ENCODE peak calls at places on chromosomes 1 and 21, in ten cellular contexts. B is prostate gland; A is stomach; U is GM23248; M is lower lobe of right lung; Z is cardiac muscle cell; X is neural progenitor cell; J is iPS DF 6.9; S is PC-9; N is CD8-positive, alpha-beta T cell. D is an unnamed sample.

GRCh38 chr21:38802050-38803026 is 3.4 kb upstream of the ETS2 start:
- DNase-seq in B (no peak), A (no peak), U (no peak), M (no peak), Z (no peak), X (no peak), J (no peak), S (no peak), N (no peak), D (peak; percentile 96)

GRCh38 chr1:223844962-223845809 is 561 bp downstream of the TP53BP2 start:
- DNase-seq in B (peak; percentile 33), A (peak; percentile 50), U (peak; percentile 82), M (peak; percentile 77), Z (peak; percentile 65), X (peak; percentile 76), J (no peak), S (peak; percentile 52), N (peak; percentile 58), D (peak; percentile 51)

GRCh38 chr1:151494741-151495281 is 16.4 kb upstream of the CGN start:
- DNase-seq in B (no peak), A (no peak), U (peak; percentile 68), M (no peak), Z (no peak), X (peak; percentile 68), J (no peak), S (peak; percentile 64), N (no peak), D (peak; percentile 62)

GRCh38 chr1:7408771-7409150 is 362.3 kb upstream of the VAMP3 start:
- DNase-seq in B (peak; percentile 1), A (peak; percentile 17), U (no peak), M (no peak), Z (no peak), X (no peak), J (no peak), S (no peak), N (no peak), D (no peak)

GRCh38 chr21:14833952-14834351 is 230.8 kb downstream of the NRIP1 start:
- DNase-seq in B (no peak), A (no peak), U (no peak), M (no peak), Z (no peak), X (no peak), J (no peak), S (no peak), N (no peak), D (no peak)

GRCh38 chr1:48227165-48228013 is 4.9 kb downstream of the SLC5A9 start:
- DNase-seq in B (no peak), A (no peak), U (no peak), M (no peak), Z (no peak), X (no peak), J (no peak), S (no peak), N (no peak), D (no peak)

GRCh38 chr1:54814148-54814498 is 13.0 kb upstream of the TTC22 start:
- DNase-seq in B (no peak), A (peak; percentile 22), U (no peak), M (no peak), Z (no peak), X (no peak), J (no peak), S (no peak), N (no peak), D (peak; percentile 94)

GRCh38 chr1:116826818-116827606 is 72.8 kb downstream of the CD2 start:
- DNase-seq in B (no peak), A (no peak), U (no peak), M (no peak), Z (no peak), X (no peak), J (no peak), S (peak; percentile 29), N (no peak), D (peak; percentile 92)

GRCh38 chr1:244237445-244237844 is 186.4 kb downstream of the ZBTB18 start:
- DNase-seq in B (no peak), A (no peak), U (peak; percentile 23), M (no peak), Z (no peak), X (no peak), J (no peak), S (no peak), N (no peak), D (no peak)

GRCh38 chr1:235160395-235160964 is 570 bp downstream of the RBM34 start:
- DNase-seq in B (no peak), A (no peak), U (peak; percentile 73), M (no peak), Z (peak; percentile 63), X (no peak), J (no peak), S (no peak), N (no peak), D (no peak)

GRCh38 chr1:223363856-223364684 is at the start of gene SUSD4:
- DNase-seq in B (peak; percentile 51), A (peak; percentile 82), U (peak; percentile 43), M (peak; percentile 74), Z (peak; percentile 90), X (peak; percentile 90), J (no peak), S (peak; percentile 54), N (peak; percentile 62), D (peak; percentile 48)

DNA sequence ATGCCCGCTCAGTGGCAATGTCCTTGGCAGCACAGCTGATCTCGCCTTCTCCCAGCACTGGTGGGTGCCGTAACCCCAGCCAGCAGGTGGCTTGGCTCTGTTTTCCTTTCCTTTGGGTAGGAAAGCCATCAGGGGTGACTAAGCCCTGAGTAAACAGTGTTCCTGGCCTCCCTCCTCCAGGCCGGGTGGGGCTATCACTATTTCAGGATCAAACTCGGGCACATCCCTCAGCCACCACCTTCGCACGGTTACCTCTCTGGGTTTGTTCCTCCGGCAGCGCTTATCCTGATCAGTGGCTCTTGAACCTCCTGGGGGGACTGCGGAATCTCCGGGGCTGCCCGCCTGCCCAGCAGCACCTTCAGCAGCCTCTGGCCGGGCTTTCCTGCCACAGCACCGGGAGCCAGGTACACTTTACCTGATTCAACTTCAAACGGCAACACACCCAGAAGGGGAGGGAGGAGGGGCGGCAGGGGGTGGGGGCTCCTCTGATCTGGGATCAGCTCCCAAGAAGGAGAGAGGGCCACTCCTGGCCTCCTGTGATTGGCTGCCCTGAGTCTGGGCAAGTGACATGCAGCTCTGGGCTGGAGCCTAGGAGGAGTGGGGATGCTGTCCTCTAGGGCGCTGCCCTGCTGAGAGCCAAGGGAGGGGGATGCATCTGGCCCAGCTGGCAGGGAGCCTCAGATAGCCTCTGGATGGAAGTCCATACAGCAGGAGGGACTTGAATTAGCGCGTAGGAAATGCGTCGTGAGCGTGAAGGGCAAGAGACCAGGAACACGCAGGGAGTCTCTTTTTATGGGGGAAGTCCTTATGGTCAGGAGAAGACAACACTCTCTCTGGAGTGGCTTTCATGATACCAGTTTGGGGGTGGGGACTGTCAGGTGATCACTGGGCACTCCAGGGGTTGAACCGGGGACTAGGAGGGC is at the start of gene ASCL5:
- DNase-seq in B (no peak), A (peak; percentile 79), U (peak; percentile 71), M (no peak), Z (no peak), X (peak; percentile 46), J (peak; percentile 29), S (peak; percentile 72), N (no peak), D (peak; percentile 61)
- H3K9me3 ChIP-seq in B (no peaks in the 10 kb centered on the region), A (no peaks in the 10 kb centered on the region), U (no peaks in the 10 kb centered on the region), M (no peaks in the 10 kb centered on the region), Z (no peaks in the 10 kb centered on the region), X (no peaks in the 10 kb centered on the region), J (no peaks in the 10 kb centered on the region), S (no peaks in the 10 kb centered on the region), N (no peaks in the 10 kb centered on the region), D (no peaks in the 10 kb centered on the region)

GRCh38 chr1:6148497-6149241 is 31.5 kb downstream of the CHD5 start:
- DNase-seq in B (peak; percentile 27), A (peak; percentile 57), U (peak; percentile 49), M (peak; percentile 71), Z (peak; percentile 85), X (peak; percentile 94), J (no peak), S (peak; percentile 61), N (peak; percentile 63), D (peak; percentile 49)
- H3K27ac ChIP-seq in B (no peak overlapping the region), A (no peak overlapping the region), U (no peak overlapping the region), M (no peak overlapping the region), Z (no peak overlapping the region), X (no peak overlapping the region), J (no peak overlapping the region), S (no peak overlapping the region), N (no peak overlapping the region), D (no peak overlapping the region)

DNA sequence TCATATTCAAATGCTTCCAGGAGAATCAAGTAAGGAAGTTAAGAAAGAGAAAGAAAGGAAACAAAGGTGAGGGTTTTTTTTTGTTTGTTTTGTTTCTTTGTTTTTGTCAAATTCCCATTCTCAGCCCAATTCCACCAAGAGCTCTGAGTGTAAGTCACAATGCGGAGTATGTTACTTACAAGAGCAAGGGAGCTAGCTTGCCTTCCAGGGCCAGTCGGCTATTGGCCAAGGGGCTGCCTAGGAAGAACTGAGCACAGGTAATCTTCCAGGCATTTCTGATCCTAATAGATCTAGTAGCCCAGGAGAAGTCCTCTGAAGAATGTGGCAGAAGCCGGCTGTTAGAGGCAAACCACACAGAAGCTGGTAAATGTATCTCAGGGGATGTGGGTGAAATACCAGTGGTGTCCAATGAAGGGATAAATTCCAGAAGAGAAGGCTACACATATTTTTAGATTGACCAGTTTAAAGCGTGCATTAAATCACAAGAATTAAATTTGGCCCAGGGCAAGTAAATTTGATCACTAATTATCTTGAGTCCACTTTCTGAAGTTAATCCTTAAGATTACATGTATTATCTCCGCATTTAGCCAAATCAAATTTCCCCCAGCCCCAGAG is 239.6 kb upstream of the ADAMTS5 start:
- DNase-seq in B (no peak), A (no peak), U (peak; percentile 32), M (no peak), Z (no peak), X (peak; percentile 54), J (peak; percentile 31), S (no peak), N (no peak), D (no peak)
- H3K9me3 ChIP-seq in B (no peaks in the 10 kb centered on the region), A (no peaks in the 10 kb centered on the region), U (no peaks in the 10 kb centered on the region), M (no peaks in the 10 kb centered on the region), Z (no peaks in the 10 kb centered on the region), X (no peaks in the 10 kb centered on the region), J (peaks cover 2% of the 10 kb centered on the region), S (no peaks in the 10 kb centered on the region), N (no peaks in the 10 kb centered on the region), D (no peaks in the 10 kb centered on the region)

GRCh38 chr1:206463911-206464310 is 6.4 kb upstream of the IKBKE start:
- DNase-seq in B (no peak), A (no peak), U (no peak), M (no peak), Z (no peak), X (no peak), J (no peak), S (no peak), N (no peak), D (no peak)
- H3K27ac ChIP-seq in B (no peak overlapping the region), A (no peak overlapping the region), U (peak overlapping the region; percentile 84), M (no peak overlapping the region), Z (no peak overlapping the region), X (no peak overlapping the region), J (no peak overlapping the region), S (no peak overlapping the region), N (no peak overlapping the region), D (no peak overlapping the region)

D was measured in small intestine.